ENCODE peak calls at places on chromosome 17, in eight cellular contexts. U is stimulated activated naive CD8-positive, alpha-beta T cell treated with anti-CD3 and anti-CD28 coated beads, Interleukin-15, Interleukin-2, amounts not matched to agents 100 U/mL and 50 U/mL, for 24 hours; C is germinal center; M is PC-9; Q is left colon; G is NCI-H1105; Y is nucleus accumbens; J is stimulated activated CD4-positive, alpha-beta T cell treated with anti-CD3 and anti-CD28 coated beads, TNF-alpha, amount 100 ng/mL, for 1 hour. L is an unnamed sample.

GRCh38 chr17:76869878-76870714 is 1.9 kb downstream of the MGAT5B start:
- DNase-seq in U (no peak), C (no peak), M (no peak), Q (no peak), G (no peak), Y (no peak), J (no peak), L (no peak)

GRCh38 chr17:68399638-68400403 is 57.5 kb downstream of the WIPI1 start:
- DNase-seq in U (peak), C (no peak), M (no peak), Q (no peak), G (no peak), Y (no peak), J (no peak), L (no peak)

GRCh38 chr17:12024332-12024731 is 3.7 kb downstream of the MAP2K4 start:
- DNase-seq in U (no peak), C (no peak), M (peak), Q (no peak), G (no peak), Y (no peak), J (no peak), L (no peak)

GRCh38 chr17:11278186-11278983 is 37.4 kb downstream of the SHISA6 start:
- DNase-seq in U (no peak), C (no peak), M (no peak), Q (no peak), G (no peak), Y (no peak), J (no peak), L (no peak)

GRCh38 chr17:49986396-49987289 is 8.4 kb downstream of the DLX3 start:
- DNase-seq in U (no peak), C (no peak), M (no peak), Q (no peak), G (no peak), Y (no peak), J (no peak), L (no peak)

GRCh38 chr17:8673621-8674020 is 43.1 kb upstream of the MYH10 start:
- DNase-seq in U (no peak), C (no peak), M (no peak), Q (no peak), G (no peak), Y (no peak), J (no peak), L (no peak)

GRCh38 chr17:81831957-81832607 is 1.0 kb downstream of the MCRIP1 start:
- DNase-seq in U (peak), C (no peak), M (no peak), Q (no peak), G (no peak), Y (no peak), J (peak), L (peak)

GRCh38 chr17:73645050-73645871 is 1.0 kb upstream of the SDK2 start:
- DNase-seq in U (peak), C (peak), M (no peak), Q (no peak), G (peak), Y (peak), J (no peak), L (peak)

GRCh38 chr17:2656293-2656692 is 55.3 kb downstream of the CLUH start:
- DNase-seq in U (no peak), C (no peak), M (no peak), Q (no peak), G (no peak), Y (no peak), J (no peak), L (no peak)

GRCh38 chr17:62950067-62950466 is 16.0 kb upstream of the TANC2 start:
- DNase-seq in U (no peak), C (no peak), M (peak), Q (peak), G (no peak), Y (no peak), J (no peak), L (no peak)

GRCh38 chr17:60545465-60546191 is 19.6 kb upstream of the APPBP2 start:
- DNase-seq in U (no peak), C (no peak), M (no peak), Q (no peak), G (no peak), Y (no peak), J (no peak), L (no peak)

GRCh38 chr17:28041844-28042656 is 427 bp upstream of the NLK start:
- DNase-seq in U (no peak), C (no peak), M (no peak), Q (peak), G (no peak), Y (no peak), J (no peak), L (no peak)

GRCh38 chr17:78126895-78127239 is 1.7 kb downstream of the TMC6 start:
- DNase-seq in U (no peak), C (no peak), M (no peak), Q (no peak), G (no peak), Y (no peak), J (no peak), L (no peak)

GRCh38 chr17:20174588-20175265 is 165.6 kb downstream of the SPECC1 start:
- DNase-seq in U (no peak), C (no peak), M (peak), Q (no peak), G (no peak), Y (no peak), J (no peak), L (no peak)

GRCh38 chr17:58330997-58331814 is 2.6 kb upstream of the TSPOAP1 start:
- DNase-seq in U (peak), C (no peak), M (no peak), Q (peak), G (no peak), Y (no peak), J (peak), L (no peak)

GRCh38 chr17:8185580-8186445 is 4.2 kb downstream of the BORCS6 start:
- DNase-seq in U (peak), C (peak), M (peak), Q (peak), G (peak), Y (peak), J (peak), L (peak)

GRCh38 chr17:75683467-75684041 is 16.4 kb downstream of the SAP30BP start:
- DNase-seq in U (no peak), C (no peak), M (peak), Q (no peak), G (no peak), Y (no peak), J (no peak), L (no peak)

GRCh38 chr17:69961488-69962145 is 113.4 kb upstream of the KCNJ16 start:
- DNase-seq in U (no peak), C (no peak), M (no peak), Q (no peak), G (peak), Y (no peak), J (no peak), L (no peak)

GRCh38 chr17:76529643-76530488 is 7.6 kb downstream of the CYGB start:
- DNase-seq in U (no peak), C (no peak), M (no peak), Q (peak), G (no peak), Y (peak), J (no peak), L (no peak)

GRCh38 chr17:9408381-9408780 is 167.2 kb downstream of the STX8 start:
- DNase-seq in U (no peak), C (no peak), M (no peak), Q (no peak), G (no peak), Y (no peak), J (no peak), L (no peak)

GRCh38 chr17:6473128-6473767 is 29.0 kb downstream of the PIMREG start:
- DNase-seq in U (peak), C (peak), M (peak), Q (peak), G (peak), Y (peak), J (no peak), L (peak)

GRCh38 chr17:29616300-29617048 is 6.2 kb downstream of the CORO6 start:
- DNase-seq in U (no peak), C (no peak), M (no peak), Q (no peak), G (no peak), Y (no peak), J (no peak), L (no peak)

GRCh38 chr17:6080711-6081430 is 10.7 kb downstream of the WSCD1 start:
- DNase-seq in U (no peak), C (no peak), M (no peak), Q (no peak), G (no peak), Y (no peak), J (no peak), L (no peak)

GRCh38 chr17:9402590-9403199 is 172.9 kb downstream of the STX8 start:
- DNase-seq in U (peak), C (peak), M (no peak), Q (no peak), G (peak), Y (peak), J (no peak), L (peak)

GRCh38 chr17:68832140-68832871 is 122.9 kb downstream of the ABCA8 start:
- DNase-seq in U (no peak), C (no peak), M (no peak), Q (peak), G (no peak), Y (no peak), J (no peak), L (no peak)

GRCh38 chr17:6392609-6393367 is 42.1 kb downstream of the AIPL1 start:
- DNase-seq in U (no peak), C (no peak), M (peak), Q (no peak), G (peak), Y (no peak), J (no peak), L (peak)

GRCh38 chr17:51507444-51507843 is 247.1 kb downstream of the UTP18 start:
- DNase-seq in U (no peak), C (no peak), M (no peak), Q (no peak), G (no peak), Y (no peak), J (no peak), L (peak)

GRCh38 chr17:33500141-33500540 is 207.0 kb upstream of the ASIC2 start:
- DNase-seq in U (no peak), C (no peak), M (no peak), Q (no peak), G (no peak), Y (no peak), J (no peak), L (no peak)

GRCh38 chr17:49694847-49695697 is 12.7 kb downstream of the SLC35B1 start:
- DNase-seq in U (peak), C (peak), M (no peak), Q (no peak), G (peak), Y (no peak), J (peak), L (peak)

GRCh38 chr17:46147167-46147749 is 46.0 kb downstream of the KANSL1 start:
- DNase-seq in U (peak), C (no peak), M (no peak), Q (no peak), G (no peak), Y (no peak), J (no peak), L (no peak)

L was measured in NCI-H2081.